ENCODE peak calls at places on chromosome 11, in eight cellular contexts. B is neuronal stem cell, S is uterus, H is Caco-2, V is transverse colon, W is fibroblast of lung, D is MM.1S, F is mammary epithelial cell. L is an unnamed sample. For H3K4me1, the result is how much of the 10 kb centered on the place peaks cover.

GRCh38 chr11:34276465-34276864 is 81.3 kb downstream of the ABTB2 start:
- DNase-seq in B (no peak), S (no peak), H (no peak), V (no peak), W (no peak), D (no peak), F (no peak), L (no peak)

GRCh38 chr11:48093795-48094642 is 113.7 kb downstream of the PTPRJ start:
- DNase-seq in B (no peak), S (no peak), H (peak), V (no peak), W (peak), D (peak), F (no peak), L (no peak)

GRCh38 chr11:8871283-8871775 is 39.7 kb upstream of the AKIP1 start:
- DNase-seq in B (peak), S (peak), H (peak), V (peak), W (peak), D (no peak), F (peak), L (peak)

GRCh38 chr11:126547161-126547560 is 191.7 kb downstream of the ST3GAL4 start:
- DNase-seq in B (no peak), S (no peak), H (no peak), V (no peak), W (peak), D (no peak), F (peak), L (no peak)

GRCh38 chr11:99554232-99554903 is 533.6 kb downstream of the CNTN5 start:
- DNase-seq in B (no peak), S (no peak), H (no peak), V (no peak), W (no peak), D (no peak), F (no peak), L (no peak)

GRCh38 chr11:1083621-1084551 is 9.2 kb downstream of the MUC2 start:
- DNase-seq in B (no peak), S (no peak), H (no peak), V (no peak), W (no peak), D (no peak), F (peak), L (peak)

GRCh38 chr11:45768486-45768885 is 36.5 kb upstream of the SLC35C1 start:
- DNase-seq in B (no peak), S (no peak), H (no peak), V (no peak), W (no peak), D (no peak), F (no peak), L (no peak)

GRCh38 chr11:116169776-116170175 is 603.0 kb downstream of the BUD13 start:
- DNase-seq in B (no peak), S (no peak), H (no peak), V (no peak), W (no peak), D (no peak), F (no peak), L (no peak)

GRCh38 chr11:556175-556699 is 4.3 kb downstream of the LMNTD2 start:
- DNase-seq in B (no peak), S (no peak), H (no peak), V (no peak), W (no peak), D (no peak), F (no peak), L (no peak)

GRCh38 chr11:27460158-27460565 is 12.4 kb downstream of the LGR4 start:
- DNase-seq in B (no peak), S (no peak), H (no peak), V (no peak), W (no peak), D (no peak), F (no peak), L (no peak)

GRCh38 chr11:91846664-91847063 is 378.0 kb upstream of the FAT3 start:
- DNase-seq in B (no peak), S (no peak), H (peak), V (no peak), W (no peak), D (no peak), F (no peak), L (no peak)

GRCh38 chr11:34905666-34906065 is 10.5 kb downstream of the APIP start:
- DNase-seq in B (no peak), S (no peak), H (no peak), V (no peak), W (no peak), D (no peak), F (no peak), L (no peak)

GRCh38 chr11:107496011-107496410 is 38.4 kb upstream of the CWF19L2 start:
- DNase-seq in B (no peak), S (no peak), H (no peak), V (no peak), W (peak), D (no peak), F (peak), L (no peak)

GRCh38 chr11:117443269-117444186 is 115.9 kb downstream of the CEP164 start:
- DNase-seq in B (peak), S (no peak), H (peak), V (peak), W (peak), D (no peak), F (no peak), L (peak)

GRCh38 chr11:64251722-64251985 is 324 bp downstream of the PLCB3 start:
- DNase-seq in B (no peak), S (no peak), H (no peak), V (no peak), W (no peak), D (no peak), F (no peak), L (no peak)

GRCh38 chr11:63919267-63920125 is 2.5 kb upstream of the RCOR2 start:
- DNase-seq in B (peak), S (no peak), H (no peak), V (peak), W (no peak), D (no peak), F (no peak), L (no peak)

GRCh38 chr11:22192289-22192641 is 620 bp upstream of the ANO5 start:
- DNase-seq in B (no peak), S (no peak), H (no peak), V (peak), W (peak), D (peak), F (no peak), L (no peak)

GRCh38 chr11:28922351-28922981 is 814.3 kb downstream of the METTL15 start:
- DNase-seq in B (no peak), S (no peak), H (no peak), V (no peak), W (no peak), D (no peak), F (no peak), L (no peak)

GRCh38 chr11:75032550-75032935 is 43.8 kb downstream of the NEU3 start:
- DNase-seq in B (no peak), S (no peak), H (no peak), V (no peak), W (no peak), D (no peak), F (no peak), L (no peak)

GRCh38 chr11:10456519-10456918 is 1.5 kb downstream of the AMPD3 start:
- DNase-seq in B (no peak), S (no peak), H (no peak), V (no peak), W (no peak), D (peak), F (no peak), L (no peak)

GRCh38 chr11:35487532-35488078 is 37.8 kb downstream of the PAMR1 start:
- DNase-seq in B (peak), S (peak), H (peak), V (no peak), W (peak), D (no peak), F (no peak), L (no peak)

GRCh38 chr11:93741882-93742226 is 382 bp downstream of the C11orf54 start:
- DNase-seq in B (no peak), S (peak), H (peak), V (peak), W (peak), D (peak), F (peak), L (no peak)

GRCh38 chr11:86696451-86696850 is 24.0 kb upstream of the ME3 start:
- DNase-seq in B (no peak), S (no peak), H (no peak), V (no peak), W (peak), D (no peak), F (no peak), L (no peak)

GRCh38 chr11:6812391-6813005 is 13.0 kb upstream of the OR6A2 start:
- DNase-seq in B (peak), S (no peak), H (peak), V (no peak), W (peak), D (peak), F (peak), L (no peak)

GRCh38 chr11:126607374-126607773 is 251.9 kb downstream of the ST3GAL4 start:
- DNase-seq in B (peak), S (no peak), H (peak), V (peak), W (peak), D (peak), F (peak), L (no peak)

GRCh38 chr11:84564180-84564866 is 1062.8 kb downstream of the DLG2 start:
- DNase-seq in B (peak), S (no peak), H (peak), V (peak), W (peak), D (peak), F (peak), L (no peak)

GRCh38 chr11:60905551-60906113 is 753 bp downstream of the PRPF19 start:
- DNase-seq in B (no peak), S (no peak), H (no peak), V (no peak), W (peak), D (peak), F (peak), L (no peak)

GRCh38 chr11:75558939-75559843 is 2.9 kb upstream of the SERPINH1 start:
- DNase-seq in B (no peak), S (peak), H (peak), V (no peak), W (peak), D (no peak), F (no peak), L (no peak)

GRCh38 chr11:8658210-8658968 is 24.1 kb downstream of the TRIM66 start:
- DNase-seq in B (no peak), S (no peak), H (no peak), V (no peak), W (no peak), D (no peak), F (no peak), L (no peak)

GRCh38 chr11:92838655-92839334 is 130.7 kb upstream of the MTNR1B start:
- DNase-seq in B (peak), S (no peak), H (no peak), V (no peak), W (peak), D (no peak), F (no peak), L (no peak)

DNA sequence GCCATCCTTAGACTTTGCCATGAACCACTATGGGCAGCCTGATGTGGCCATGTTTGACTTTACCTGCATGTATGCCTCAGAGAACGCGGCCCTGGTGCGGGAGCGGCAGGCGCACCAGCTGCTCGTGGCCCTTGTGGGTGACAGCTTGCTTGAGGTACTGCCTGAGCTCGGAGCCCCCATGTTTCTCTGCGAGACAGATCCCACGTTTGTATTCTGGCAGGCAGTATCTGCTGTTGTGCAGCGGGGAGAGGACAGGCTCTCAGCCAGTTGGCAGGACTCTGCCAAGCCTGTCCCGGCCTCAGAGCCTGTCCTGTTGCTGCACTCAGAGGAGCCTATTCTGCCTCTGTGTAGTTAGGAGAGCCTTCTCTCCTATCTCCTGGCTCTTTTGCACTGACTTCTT is 109.9 kb downstream of the MICAL2 start:
- DNase-seq in B (no peak), S (peak), H (no peak), V (peak), W (no peak), D (no peak), F (no peak), L (no peak)
- H3K4me1 ChIP-seq in B (under half), S (under half), H (half or more), V (half or more), W (under half), D (under half), F (under half), L (under half)

DNA sequence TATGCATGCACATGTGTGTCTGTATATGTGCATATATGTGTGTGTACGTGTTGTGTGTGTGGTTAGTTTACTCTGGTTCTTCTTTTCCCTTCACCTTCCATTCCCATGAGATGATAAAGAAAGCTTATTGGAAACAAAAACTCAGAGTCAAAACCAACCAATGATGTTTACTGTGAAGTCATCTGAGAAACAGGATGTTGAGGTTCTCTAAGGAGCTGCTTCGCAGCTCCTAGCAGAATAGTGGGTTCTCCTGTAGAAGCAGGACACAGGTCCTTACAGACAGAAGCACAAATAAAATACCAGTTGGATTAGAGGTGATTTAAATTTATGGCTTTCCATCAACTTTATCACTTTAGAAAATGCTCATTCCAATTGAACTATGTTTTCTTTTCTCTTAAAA is 256.1 kb upstream of the PLET1 start:
- DNase-seq in B (no peak), S (no peak), H (no peak), V (no peak), W (no peak), D (no peak), F (no peak), L (no peak)
- H3K4me1 ChIP-seq in B (under half), S (under half), H (under half), V (under half), W (under half), D (under half), F (under half), L (under half)

GRCh38 chr11:122131126-122131525 is 15.1 kb upstream of the BLID start:
- DNase-seq in B (no peak), S (no peak), H (no peak), V (no peak), W (no peak), D (no peak), F (no peak), L (no peak)
- H3K4me1 ChIP-seq in B (under half), S (under half), H (under half), V (under half), W (under half), D (under half), F (under half), L (under half)

GRCh38 chr11:123536690-123537437 is 106.8 kb downstream of the GRAMD1B start:
- DNase-seq in B (no peak), S (no peak), H (no peak), V (no peak), W (no peak), D (no peak), F (no peak), L (no peak)
- H3K4me1 ChIP-seq in B (under half), S (under half), H (under half), V (under half), W (under half), D (under half), F (under half), L (under half)

DNA sequence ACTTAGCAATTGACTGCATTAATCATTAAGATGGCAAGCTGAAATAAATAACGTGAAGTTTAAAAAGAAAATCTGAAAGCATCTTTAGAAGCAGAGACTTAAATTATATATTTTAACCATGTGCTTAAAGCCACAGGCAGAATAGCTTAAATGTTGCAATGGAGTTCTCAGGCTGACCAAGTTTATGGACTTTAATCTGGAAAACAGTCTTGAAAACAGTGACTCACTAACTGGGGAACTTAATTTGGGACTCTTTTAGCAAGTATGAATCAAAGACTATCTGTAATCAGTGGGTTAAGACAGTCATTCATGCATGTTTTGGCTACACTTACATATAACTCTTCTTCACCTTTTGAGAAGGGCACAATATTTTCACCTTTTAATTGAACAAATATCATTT is 12.6 kb upstream of the GLYATL1 start:
- DNase-seq in B (no peak), S (no peak), H (no peak), V (no peak), W (peak), D (no peak), F (peak), L (no peak)
- H3K4me1 ChIP-seq in B (under half), S (under half), H (half or more), V (under half), W (under half), D (under half), F (under half), L (under half)

GRCh38 chr11:67278135-67278938 is 10.8 kb upstream of the ANKRD13D start:
- DNase-seq in B (no peak), S (peak), H (no peak), V (no peak), W (no peak), D (no peak), F (no peak), L (peak)
- H3K4me1 ChIP-seq in B (under half), S (under half), H (under half), V (under half), W (under half), D (under half), F (under half), L (under half)

DNA sequence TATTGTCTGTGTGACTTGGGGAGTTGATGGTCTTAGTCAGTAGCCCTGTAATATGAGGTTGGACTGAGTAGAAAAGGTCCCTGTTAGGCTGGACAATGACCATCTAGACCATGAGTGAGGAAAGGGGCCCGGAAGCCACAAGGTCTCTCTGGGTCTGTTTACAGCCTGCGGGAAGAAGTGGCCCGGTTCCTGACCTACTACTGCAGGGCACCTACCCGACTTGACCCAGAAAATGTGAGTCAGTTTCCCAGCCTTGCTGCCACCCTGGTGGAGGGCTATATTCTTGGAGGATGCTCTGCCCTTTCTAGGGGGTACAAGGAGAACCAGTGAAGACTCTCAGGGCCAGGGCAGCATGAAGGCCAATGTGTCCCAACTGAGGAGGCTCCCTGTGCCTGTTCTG is 3.4 kb downstream of the ACCSL start:
- DNase-seq in B (no peak), S (no peak), H (no peak), V (no peak), W (no peak), D (no peak), F (no peak), L (no peak)
- H3K4me1 ChIP-seq in B (under half), S (under half), H (under half), V (under half), W (under half), D (under half), F (under half), L (under half)